ENCODE peak calls at places on chromosomes 16 and 17, in ten cellular contexts. M is lower leg skin, G is adrenal gland, H is A549, I is uterus, U is ovary, Q is GM12891, X is gastrocnemius medialis, N is IMR-90, P is prostate gland. V is an unnamed sample.
A peak's percentile ranks its signal among the peaks of the same experiment; 100 is the strongest.

GRCh38 chr16:57577691-57578224 is 35.3 kb downstream of the ADGRG5 start:
- DNase-seq in M (no peak), G (no peak), H (no peak), I (peak; percentile 12), U (no peak), Q (no peak), X (no peak), N (no peak), P (no peak), V (no peak)

GRCh38 chr17:40480501-40481003 is 20.9 kb downstream of the TNS4 start:
- DNase-seq in M (no peak), G (no peak), H (peak; percentile 59), I (no peak), U (no peak), Q (no peak), X (no peak), N (no peak), P (no peak), V (no peak)

GRCh38 chr16:78782572-78782971 is 683.1 kb downstream of the WWOX start:
- DNase-seq in M (no peak), G (no peak), H (no peak), I (no peak), U (no peak), Q (no peak), X (no peak), N (no peak), P (no peak), V (no peak)

GRCh38 chr17:14470417-14470816 is 169.5 kb downstream of the HS3ST3B1 start:
- DNase-seq in M (no peak), G (no peak), H (no peak), I (no peak), U (no peak), Q (no peak), X (no peak), N (no peak), P (no peak), V (no peak)

GRCh38 chr16:56119138-56119537 is 72.2 kb upstream of the GNAO1 start:
- DNase-seq in M (no peak), G (no peak), H (no peak), I (no peak), U (no peak), Q (no peak), X (no peak), N (no peak), P (no peak), V (no peak)

GRCh38 chr17:49645654-49646053 is 32.2 kb downstream of the SPOP start:
- DNase-seq in M (no peak), G (no peak), H (no peak), I (no peak), U (no peak), Q (no peak), X (no peak), N (no peak), P (no peak), V (no peak)

GRCh38 chr17:3739422-3740124 is 15.9 kb downstream of the HASPIN start:
- DNase-seq in M (no peak), G (no peak), H (no peak), I (no peak), U (no peak), Q (no peak), X (no peak), N (no peak), P (no peak), V (no peak)

GRCh38 chr16:86432691-86433090 is 77.6 kb upstream of the FOXF1 start:
- DNase-seq in M (no peak), G (no peak), H (no peak), I (no peak), U (no peak), Q (no peak), X (no peak), N (no peak), P (no peak), V (no peak)

DNA sequence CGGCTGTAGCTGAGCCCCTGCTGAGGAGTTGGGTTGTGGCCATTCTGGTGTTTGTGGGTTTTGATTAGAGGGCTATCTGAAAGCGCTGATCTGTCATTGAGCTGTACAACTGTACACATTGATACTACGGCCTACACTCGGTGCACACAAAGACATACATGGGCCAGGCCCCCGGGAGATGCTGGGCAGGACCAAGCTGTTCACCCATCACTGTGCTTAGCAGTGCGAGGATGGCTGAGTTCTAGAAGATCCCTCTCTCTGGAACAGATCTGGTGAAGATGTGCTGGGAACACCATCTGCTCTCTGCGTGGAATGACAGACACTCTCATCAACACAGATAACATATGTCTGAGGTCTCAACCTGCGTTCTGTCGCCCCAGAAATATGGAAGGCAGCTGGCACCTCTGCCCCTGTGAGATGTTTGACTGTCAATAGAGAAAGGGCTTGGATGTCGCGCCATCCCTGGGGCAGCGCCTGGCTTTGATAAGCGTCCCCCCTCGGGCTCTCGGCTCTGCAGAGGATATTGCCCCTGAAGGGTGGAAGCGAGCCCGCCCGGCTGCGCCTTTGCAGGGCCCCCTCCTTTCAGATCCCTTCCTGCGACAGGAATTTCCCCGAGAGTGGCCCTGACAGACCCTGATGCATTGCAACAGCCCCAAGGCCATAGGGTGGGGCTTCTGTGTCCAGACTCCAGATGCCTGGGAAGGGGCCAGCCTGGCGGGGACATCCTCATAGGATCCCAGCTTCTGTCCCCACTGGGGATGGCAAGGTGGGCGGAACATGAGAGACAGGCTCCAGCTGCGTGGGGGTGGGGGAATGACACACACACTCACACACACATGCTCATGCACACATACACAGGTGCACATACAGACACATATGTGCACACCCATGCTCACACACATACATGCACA is 87.0 kb upstream of the ZNF469 start:
- DNase-seq in M (no peak), G (peak; percentile 57), H (no peak), I (no peak), U (peak; percentile 16), Q (no peak), X (no peak), N (no peak), P (no peak), V (no peak)
- TF ChIP-seq POLR2A in M (no peak), G (no peak), H (no peak), I (no peak), U (no peak), Q (no peak), X (no peak), N (no peak), P (no peak), V (no peak)

GRCh38 chr17:12979826-12980500 is 37.9 kb downstream of the ELAC2 start:
- DNase-seq in M (no peak), G (no peak), H (no peak), I (no peak), U (no peak), Q (no peak), X (no peak), N (peak; percentile 48), P (no peak), V (no peak)

GRCh38 chr17:12985431-12986285 is 32.2 kb downstream of the ELAC2 start:
- DNase-seq in M (no peak), G (no peak), H (no peak), I (no peak), U (no peak), Q (no peak), X (no peak), N (peak; percentile 32), P (no peak), V (no peak)

GRCh38 chr17:12982224-12982623 is 35.6 kb downstream of the ELAC2 start:
- DNase-seq in M (no peak), G (no peak), H (no peak), I (no peak), U (no peak), Q (no peak), X (no peak), N (no peak), P (no peak), V (no peak)

GRCh38 chr17:12987120-12987519 is 30.7 kb downstream of the ELAC2 start:
- DNase-seq in M (no peak), G (no peak), H (no peak), I (no peak), U (no peak), Q (no peak), X (no peak), N (no peak), P (no peak), V (no peak)

GRCh38 chr17:12983986-12984932 is 33.6 kb downstream of the ELAC2 start:
- DNase-seq in M (peak; percentile 55), G (peak; percentile 50), H (no peak), I (peak; percentile 86), U (no peak), Q (no peak), X (peak; percentile 35), N (peak; percentile 96), P (no peak), V (peak; percentile 87)
- TF ChIP-seq POLR2A in M (no peak), G (no peak), H (no peak), I (no peak), U (no peak), Q (no peak), X (no peak), N (no peak), P (no peak), V (no peak)

GRCh38 chr16:87765473-87765775 is 362 bp downstream of the KLHDC4 start:
- DNase-seq in M (no peak), G (no peak), H (no peak), I (no peak), U (no peak), Q (peak; percentile 44), X (no peak), N (peak; percentile 7), P (no peak), V (no peak)

GRCh38 chr16:87762620-87763019 is 3.2 kb downstream of the KLHDC4 start:
- DNase-seq in M (no peak), G (no peak), H (no peak), I (no peak), U (no peak), Q (no peak), X (no peak), N (no peak), P (peak; percentile 66), V (no peak)

GRCh38 chr16:87764600-87765472 is 950 bp downstream of the KLHDC4 start:
- DNase-seq in M (no peak), G (no peak), H (peak; percentile 28), I (no peak), U (no peak), Q (no peak), X (no peak), N (no peak), P (no peak), V (no peak)

GRCh38 chr16:87766485-87766797 is 655 bp upstream of the KLHDC4 start:
- DNase-seq in M (no peak), G (no peak), H (no peak), I (no peak), U (no peak), Q (no peak), X (no peak), N (no peak), P (no peak), V (no peak)

DNA sequence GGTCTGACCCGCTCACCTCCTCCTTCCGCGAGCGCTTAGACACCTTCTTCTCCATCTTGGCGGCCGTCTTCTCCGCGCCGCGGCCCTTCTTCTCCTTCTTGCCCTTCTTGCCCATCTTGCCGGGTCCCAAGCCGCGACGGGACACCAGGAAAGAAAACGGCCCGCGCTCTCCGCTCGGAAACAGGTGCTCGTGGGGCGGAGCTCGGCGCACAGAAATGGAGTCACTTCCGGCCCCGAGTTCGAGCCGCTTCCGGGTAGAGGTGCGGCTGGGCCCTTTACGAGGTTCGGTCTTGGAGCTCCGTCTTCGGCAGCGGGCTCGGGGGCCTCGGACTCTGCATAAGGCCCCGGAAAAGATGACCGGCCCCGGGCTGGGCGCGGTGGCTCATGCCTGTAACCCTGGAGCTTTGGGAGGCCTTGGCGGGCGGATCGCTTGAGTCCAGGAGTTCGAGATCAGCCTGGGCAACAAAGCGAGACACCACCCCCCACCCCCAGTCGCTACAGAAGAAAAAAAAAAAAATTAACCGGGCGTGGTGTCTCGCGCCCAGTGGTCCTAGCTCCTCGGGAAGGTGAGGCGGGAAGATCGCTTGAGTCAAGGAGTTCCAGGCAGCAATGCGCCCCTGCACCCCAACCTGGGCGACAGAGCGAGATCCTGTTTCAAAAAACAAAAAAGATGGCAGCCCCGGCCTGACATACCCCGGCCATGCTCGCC is at the start of gene KLHDC4:
- DNase-seq in M (peak; percentile 85), G (peak; percentile 90), H (peak; percentile 91), I (peak; percentile 89), U (peak; percentile 85), Q (peak; percentile 93), X (peak; percentile 83), N (peak; percentile 82), P (peak; percentile 89), V (peak; percentile 93)
- TF ChIP-seq POLR2A in M (no peak), G (peak; percentile 79), H (peak; percentile 74), I (peak; percentile 35), U (peak; percentile 74), Q (peak; percentile 83), X (peak; percentile 85), N (peak; percentile 82), P (peak; percentile 52), V (peak; percentile 75)

DNA sequence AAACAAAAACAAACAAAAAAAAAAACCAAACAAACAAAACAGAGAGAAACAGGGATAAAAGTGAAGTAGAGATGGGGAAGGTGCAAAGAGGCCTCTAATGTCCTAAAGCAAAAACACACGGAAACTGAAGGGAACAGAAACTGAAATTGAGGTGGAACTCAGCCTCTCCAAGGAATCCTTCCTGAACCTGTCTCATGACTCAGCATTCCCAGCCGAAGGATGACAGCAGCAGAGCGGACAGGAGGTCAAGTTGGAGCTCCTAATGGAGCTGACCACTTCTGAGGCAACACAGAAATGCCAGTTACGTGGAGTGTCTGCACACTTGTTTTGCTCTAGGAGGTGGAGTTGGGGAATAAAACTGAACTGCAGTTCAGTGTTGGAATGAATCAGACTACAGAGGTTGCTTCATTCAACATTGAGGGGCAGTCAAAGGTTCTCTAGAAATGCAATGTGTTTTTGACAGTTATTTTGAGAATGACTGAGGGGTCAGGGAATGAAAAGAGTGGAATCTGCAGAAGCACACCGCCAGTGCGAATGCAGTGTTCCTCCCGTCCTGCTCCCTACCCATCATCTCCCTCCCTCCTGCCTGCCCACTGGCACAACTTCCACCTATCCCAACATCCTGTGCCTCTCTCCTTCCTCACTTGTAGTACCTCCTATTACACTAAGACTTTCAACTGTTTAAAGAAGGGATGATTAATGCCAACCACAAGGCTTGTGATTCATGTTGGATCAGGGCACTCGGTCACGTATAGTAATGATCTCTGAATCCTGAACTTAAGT is 6.3 kb downstream of the UBE2O start:
- DNase-seq in M (no peak), G (peak; percentile 72), H (peak; percentile 96), I (no peak), U (no peak), Q (no peak), X (no peak), N (peak; percentile 92), P (no peak), V (no peak)
- TF ChIP-seq POLR2A in M (no peak), G (no peak), H (peak; percentile 31), I (no peak), U (no peak), Q (no peak), X (no peak), N (no peak), P (no peak), V (no peak)